ENCODE peak calls at places on chromosomes 11 and 22, in five cellular contexts. R, B, N, E and I are unnamed samples.
A peak's percentile ranks its signal among the peaks of the same experiment; 100 is the strongest.

GRCh38 chr11:102177126-102177525 is 66.9 kb downstream of the YAP1 start:
- DNase-seq in R (no peak), B (peak; percentile 47), N (no peak), E (no peak), I (peak; percentile 42)

GRCh38 chr11:69660001-69660500 is 15.1 kb downstream of the LTO1 start:
- DNase-seq in R (no peak), B (no peak), N (no peak), E (no peak), I (no peak)

GRCh38 chr22:44336962-44337657 is 24.4 kb upstream of the SHISAL1 start:
- DNase-seq in R (no peak), B (no peak), N (no peak), E (no peak), I (no peak)

GRCh38 chr22:27507935-27508504 is 293.5 kb downstream of the MN1 start:
- DNase-seq in R (no peak), B (peak; percentile 66), N (no peak), E (no peak), I (no peak)

GRCh38 chr11:35144103-35144741 is 5.3 kb downstream of the CD44 start:
- DNase-seq in R (no peak), B (peak; percentile 84), N (no peak), E (no peak), I (peak; percentile 74)

GRCh38 chr11:12079726-12080556 is 30.4 kb upstream of the MICAL2 start:
- DNase-seq in R (no peak), B (peak; percentile 99), N (no peak), E (no peak), I (peak; percentile 99)

GRCh38 chr11:73145986-73146575 is 4.0 kb upstream of the FCHSD2 start:
- DNase-seq in R (no peak), B (no peak), N (no peak), E (no peak), I (no peak)

GRCh38 chr22:29043906-29044575 is 17.6 kb downstream of the C22orf31 start:
- DNase-seq in R (no peak), B (peak; percentile 66), N (no peak), E (no peak), I (peak; percentile 84)

GRCh38 chr22:36629320-36629719 is 74.2 kb downstream of the CACNG2 start:
- DNase-seq in R (no peak), B (no peak), N (no peak), E (no peak), I (no peak)

GRCh38 chr11:72583616-72584292 is 90.5 kb downstream of the PDE2A start:
- DNase-seq in R (no peak), B (no peak), N (no peak), E (no peak), I (no peak)

GRCh38 chr11:62770778-62771143 is 435 bp upstream of the TAF6L start:
- DNase-seq in R (peak; percentile 78), B (no peak), N (no peak), E (peak; percentile 65), I (no peak)

GRCh38 chr22:41447435-41448188 is 1.0 kb upstream of the TOB2 start:
- DNase-seq in R (peak; percentile 74), B (peak; percentile 50), N (peak; percentile 75), E (peak; percentile 78), I (peak; percentile 85)

GRCh38 chr11:111561801-111562325 is 21.3 kb downstream of the LAYN start:
- DNase-seq in R (no peak), B (peak; percentile 86), N (no peak), E (no peak), I (peak; percentile 63)

GRCh38 chr11:80083561-80083960 is 642.7 kb upstream of the TENM4 start:
- DNase-seq in R (no peak), B (no peak), N (no peak), E (no peak), I (no peak)

GRCh38 chr22:17792289-17792688 is 18.0 kb upstream of the BID start:
- DNase-seq in R (peak; percentile 77), B (no peak), N (no peak), E (peak; percentile 70), I (no peak)

GRCh38 chr11:12433571-12434061 is 56.2 kb downstream of the PARVA start:
- DNase-seq in R (no peak), B (peak; percentile 98), N (no peak), E (no peak), I (peak; percentile 92)

GRCh38 chr11:24311974-24312373 is 184.9 kb upstream of the LUZP2 start:
- DNase-seq in R (no peak), B (no peak), N (no peak), E (no peak), I (no peak)

GRCh38 chr22:25374871-25375270 is 155.4 kb downstream of the CRYBB2 start:
- DNase-seq in R (no peak), B (no peak), N (no peak), E (no peak), I (no peak)

GRCh38 chr22:43253839-43254238 is 66.9 kb upstream of the TTLL12 start:
- DNase-seq in R (no peak), B (no peak), N (no peak), E (no peak), I (no peak)

GRCh38 chr11:34787348-34787747 is 128.8 kb downstream of the APIP start:
- DNase-seq in R (no peak), B (peak; percentile 32), N (no peak), E (no peak), I (no peak)

GRCh38 chr22:24471570-24471969 is 23.6 kb upstream of the UPB1 start:
- DNase-seq in R (no peak), B (peak; percentile 92), N (no peak), E (peak; percentile 17), I (no peak)

GRCh38 chr22:48824673-48825651 is 1002.7 kb downstream of the BRD1 start:
- DNase-seq in R (no peak), B (no peak), N (no peak), E (no peak), I (no peak)

GRCh38 chr11:115503083-115503885 is 931 bp downstream of the CADM1 start:
- DNase-seq in R (peak; percentile 63), B (peak; percentile 71), N (peak; percentile 57), E (peak; percentile 77), I (peak; percentile 65)

GRCh38 chr11:115505165-115505564 is 950 bp upstream of the CADM1 start:
- DNase-seq in R (no peak), B (no peak), N (no peak), E (no peak), I (no peak)

GRCh38 chr11:115504279-115505158 is at the start of gene CADM1:
- DNase-seq in R (peak; percentile 98), B (peak; percentile 95), N (peak; percentile 97), E (peak; percentile 95), I (peak; percentile 91)

GRCh38 chr11:115502636-115503082 is 1.6 kb downstream of the CADM1 start:
- DNase-seq in R (no peak), B (no peak), N (no peak), E (peak; percentile 77), I (peak; percentile 7)

GRCh38 chr11:115503886-115504278 is 333 bp downstream of the CADM1 start:
- DNase-seq in R (no peak), B (no peak), N (no peak), E (no peak), I (no peak)
- H2BK120ac ChIP-seq in R (no peak overlapping the region), B (no peak overlapping the region), N (no peak overlapping the region), E (no peak overlapping the region), I (no peak overlapping the region)

GRCh38 chr22:19905619-19906276 is 35.8 kb upstream of the COMT start:
- DNase-seq in R (peak; percentile 25), B (no peak), N (no peak), E (no peak), I (no peak)
- H2BK15ac ChIP-seq in R (no peak overlapping the region), B (no peak overlapping the region), N (no peak overlapping the region), E (peak overlapping the region; percentile 40), I (no peak overlapping the region)

DNA sequence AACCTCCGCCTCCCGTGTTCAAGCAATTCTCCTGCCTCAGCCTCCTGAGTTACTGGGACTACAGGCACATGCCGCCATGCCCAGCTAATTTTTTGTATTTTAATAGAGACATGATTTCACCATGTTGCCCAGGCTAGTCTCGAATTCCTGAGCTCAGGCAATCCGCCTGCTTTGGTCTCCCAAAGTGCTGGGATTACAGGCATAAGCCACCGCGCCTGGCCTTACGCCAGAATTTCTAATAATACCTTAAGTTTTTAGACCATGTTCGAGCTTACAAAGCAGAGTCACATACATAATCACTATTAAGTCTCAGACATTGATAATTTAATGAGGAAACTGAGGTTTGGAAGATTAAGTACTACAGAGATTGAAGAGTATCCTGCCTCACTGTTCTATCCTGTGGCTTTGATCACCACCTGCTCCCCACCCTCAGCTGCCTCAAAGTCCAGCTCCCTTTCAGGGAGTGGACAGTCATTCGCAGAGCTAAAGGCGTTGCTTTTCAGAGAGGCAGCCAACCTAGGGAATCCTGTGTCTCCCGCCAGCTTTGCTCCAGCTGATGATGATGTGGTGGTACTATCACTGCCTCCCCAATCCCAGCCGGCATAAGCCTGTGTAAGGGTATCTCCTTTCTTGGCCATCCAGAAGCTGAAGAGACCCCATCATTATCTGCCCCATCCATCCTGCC is 7.7 kb downstream of the UBASH3B start:
- DNase-seq in R (no peak), B (no peak), N (no peak), E (no peak), I (no peak)
- H3K14ac ChIP-seq in R (no peak overlapping the region), B (peak overlapping the region; percentile 21), N (no peak overlapping the region), E (no peak overlapping the region), I (no peak overlapping the region)

GRCh38 chr11:32307921-32308320 is 127.4 kb downstream of the WT1 start:
- DNase-seq in R (no peak), B (no peak), N (no peak), E (no peak), I (no peak)

GRCh38 chr11:32312206-32312817 is 123.0 kb downstream of the WT1 start:
- DNase-seq in R (no peak), B (peak; percentile 37), N (no peak), E (no peak), I (no peak)

GRCh38 chr11:32309541-32310217 is 125.7 kb downstream of the WT1 start:
- DNase-seq in R (no peak), B (no peak), N (no peak), E (no peak), I (no peak)

GRCh38 chr11:32311351-32312077 is 123.8 kb downstream of the WT1 start:
- DNase-seq in R (no peak), B (no peak), N (no peak), E (no peak), I (no peak)

DNA sequence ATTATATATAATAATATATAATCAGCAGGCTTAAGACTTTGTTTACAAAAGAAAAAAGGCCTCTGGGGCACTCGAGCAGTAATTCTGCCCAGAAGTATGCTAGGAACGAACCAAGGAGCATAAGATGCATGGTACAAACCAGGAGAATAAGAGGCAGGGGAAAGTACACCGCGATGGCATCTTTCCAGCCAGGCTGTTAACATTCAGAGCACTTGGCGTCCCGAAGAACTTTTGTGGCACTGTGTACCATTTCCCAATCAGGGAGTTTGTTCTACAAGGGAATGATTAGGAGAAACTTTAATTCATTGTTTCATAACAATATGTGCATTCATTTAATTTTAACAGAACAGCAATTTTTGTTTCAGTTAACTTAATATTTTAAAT is 125.1 kb downstream of the WT1 start:
- DNase-seq in R (no peak), B (no peak), N (no peak), E (no peak), I (peak; percentile 18)
- H2BK120ac ChIP-seq in R (no peak overlapping the region), B (no peak overlapping the region), N (no peak overlapping the region), E (no peak overlapping the region), I (no peak overlapping the region)

GRCh38 chr11:57762235-57762866 is 749 bp downstream of the CTNND1 start:
- DNase-seq in R (no peak), B (no peak), N (no peak), E (no peak), I (peak; percentile 22)

GRCh38 chr11:57764527-57764926 is 2.9 kb downstream of the CTNND1 start:
- DNase-seq in R (no peak), B (no peak), N (no peak), E (no peak), I (peak; percentile 31)

GRCh38 chr11:57763568-57763967 is 2.0 kb downstream of the CTNND1 start:
- DNase-seq in R (no peak), B (peak; percentile 53), N (no peak), E (no peak), I (peak; percentile 69)

GRCh38 chr11:57758174-57758573 is 3.4 kb upstream of the CTNND1 start:
- DNase-seq in R (no peak), B (no peak), N (no peak), E (no peak), I (no peak)

GRCh38 chr11:57761301-57762234 is at the start of gene CTNND1:
- DNase-seq in R (peak; percentile 92), B (peak; percentile 98), N (peak; percentile 84), E (peak; percentile 71), I (peak; percentile 99)
- H2BK15ac ChIP-seq in R (no peak within 1 kb of the TSS), B (peak within 1 kb of the TSS; percentile 95), N (no peak within 1 kb of the TSS), E (no peak within 1 kb of the TSS), I (peak within 1 kb of the TSS; percentile 26)